ENCODE peak calls at places on chromosome 4, in six cellular contexts. E is activated CD4-positive, CD25-positive, alpha-beta regulatory T cell treated with anti-CD3 and anti-CD28 coated beads, Interleukin-2, amount 50 U/mL, for 16 hours; L is MM.1S; V is nephron progenitor cell; C is NCI-H748 treated with DMSO at 0.1 percent for 48 hours; H is stimulated activated CD4-positive, alpha-beta T cell treated with anti-CD3 and anti-CD28 coated beads, Interleukin-12 subunit alpha, Interleukin-12 subunit beta, amount 100 ng/mL, for 48 hours. Y is an unnamed sample.

GRCh38 chr4:173264245-173264959 is 69.8 kb downstream of the HMGB2 start:
- DNase-seq in H (no peak), L (peak), V (no peak), E (no peak), C (peak), Y (peak)

GRCh38 chr4:55086561-55086960 is 38.8 kb downstream of the KDR start:
- DNase-seq in V (no peak), H (no peak), C (no peak), E (no peak), L (no peak), Y (no peak)

GRCh38 chr4:185874516-185875230 is 62.7 kb upstream of the SORBS2 start:
- DNase-seq in H (no peak), V (no peak), C (no peak), E (no peak), L (no peak), Y (no peak)

GRCh38 chr4:66574145-66574978 is 904.1 kb upstream of the EPHA5 start:
- DNase-seq in L (no peak), E (no peak), H (no peak), V (no peak), C (no peak), Y (no peak)

GRCh38 chr4:71187399-71188196 is 151.2 kb upstream of the SLC4A4 start:
- DNase-seq in C (no peak), L (no peak), H (no peak), E (no peak), V (peak), Y (no peak)

GRCh38 chr4:159655547-159655946 is 552.7 kb downstream of the RAPGEF2 start:
- DNase-seq in E (no peak), L (no peak), V (no peak), H (no peak), C (no peak), Y (no peak)

GRCh38 chr4:100935090-100935489 is 412.2 kb downstream of the PPP3CA start:
- DNase-seq in L (peak), C (no peak), E (no peak), V (no peak), H (no peak), Y (peak)

GRCh38 chr4:188434686-188435085 is 295.4 kb downstream of the TRIML1 start:
- DNase-seq in H (no peak), C (no peak), L (no peak), E (no peak), V (no peak), Y (no peak)

GRCh38 chr4:150114641-150115040 is 36.4 kb downstream of the DCLK2 start:
- DNase-seq in V (no peak), L (no peak), H (no peak), C (no peak), E (no peak), Y (no peak)

GRCh38 chr4:40283413-40283812 is 51.7 kb upstream of the CHRNA9 start:
- DNase-seq in C (no peak), E (no peak), H (no peak), V (no peak), L (no peak), Y (no peak)

GRCh38 chr4:81627617-81628016 is 155.9 kb upstream of the RASGEF1B start:
- DNase-seq in E (no peak), H (no peak), L (no peak), C (no peak), V (no peak), Y (no peak)

GRCh38 chr4:94516999-94517398 is 65.3 kb downstream of the PDLIM5 start:
- DNase-seq in L (no peak), V (no peak), H (no peak), C (no peak), E (no peak), Y (peak)

GRCh38 chr4:24771241-24771640 is 24.1 kb upstream of the SOD3 start:
- DNase-seq in V (no peak), C (no peak), E (no peak), H (no peak), L (no peak), Y (no peak)

GRCh38 chr4:100189820-100190642 is at the start of gene DDIT4L:
- DNase-seq in V (peak), H (no peak), C (no peak), L (no peak), E (no peak), Y (no peak)

GRCh38 chr4:168028970-168029610 is 63.2 kb upstream of the ANXA10 start:
- DNase-seq in L (no peak), E (no peak), V (no peak), H (no peak), C (no peak), Y (no peak)

GRCh38 chr4:158015241-158015640 is 157.6 kb downstream of the GASK1B start:
- DNase-seq in V (no peak), C (no peak), E (no peak), L (no peak), H (no peak), Y (no peak)

GRCh38 chr4:113998531-113998930 is 19.1 kb upstream of the ARSJ start:
- DNase-seq in L (no peak), E (no peak), H (no peak), C (no peak), V (no peak), Y (no peak)

GRCh38 chr4:6762244-6762615 is 20.3 kb upstream of the KIAA0232 start:
- DNase-seq in H (no peak), E (no peak), C (no peak), V (no peak), L (no peak), Y (no peak)

GRCh38 chr4:124717101-124717500 is 4.6 kb upstream of the ANKRD50 start:
- DNase-seq in C (no peak), L (no peak), H (no peak), V (no peak), E (no peak), Y (no peak)

GRCh38 chr4:3074846-3075651 is 568 bp downstream of the HTT start:
- DNase-seq in C (peak), L (peak), H (peak), V (peak), E (peak), Y (no peak)

GRCh38 chr4:158208931-158209640 is 1.2 kb upstream of the TMEM144 start:
- DNase-seq in L (peak), C (no peak), V (no peak), H (no peak), E (no peak), Y (no peak)

GRCh38 chr4:2066011-2066551 is 7.0 kb downstream of the NAT8L start:
- DNase-seq in E (no peak), C (no peak), V (no peak), L (no peak), H (no peak), Y (no peak)

GRCh38 chr4:9979101-9979815 is 42.0 kb downstream of the SLC2A9 start:
- DNase-seq in H (no peak), E (no peak), C (no peak), L (no peak), V (no peak), Y (no peak)

GRCh38 chr4:44629280-44629866 is 22.1 kb downstream of the YIPF7 start:
- DNase-seq in L (peak), C (peak), V (peak), H (peak), E (peak), Y (no peak)

GRCh38 chr4:8381814-8382581 is 58.5 kb downstream of the ACOX3 start:
- DNase-seq in V (no peak), L (no peak), E (no peak), C (no peak), H (no peak), Y (no peak)

GRCh38 chr4:184475096-184475461 is 729 bp upstream of the IRF2 start:
- DNase-seq in L (peak), V (peak), E (no peak), C (no peak), H (peak), Y (no peak)

GRCh38 chr4:158496030-158496741 is 25.5 kb upstream of the RXFP1 start:
- DNase-seq in V (peak), C (no peak), L (peak), E (no peak), H (peak), Y (no peak)

GRCh38 chr4:16072168-16072567 is 11.7 kb downstream of the PROM1 start:
- DNase-seq in L (no peak), H (no peak), C (no peak), E (no peak), V (no peak), Y (no peak)

GRCh38 chr4:169582706-169583105 is 29.7 kb downstream of the NEK1 start:
- DNase-seq in E (no peak), C (no peak), V (no peak), L (no peak), H (no peak), Y (no peak)

GRCh38 chr4:79212311-79212710 is 113.5 kb downstream of the NAA11 start:
- DNase-seq in L (peak), H (no peak), C (no peak), V (no peak), E (no peak), Y (no peak)

GRCh38 chr4:120683902-120684540 is 238.5 kb downstream of the PRDM5 start:
- DNase-seq in H (no peak), L (no peak), V (no peak), C (no peak), E (no peak), Y (no peak)

GRCh38 chr4:111994392-111994791 is 150.9 kb upstream of the FAM241A start:
- DNase-seq in H (no peak), E (no peak), C (no peak), L (no peak), V (no peak), Y (no peak)

GRCh38 chr4:185215261-185215660 is 5.9 kb downstream of the SNX25 start:
- DNase-seq in E (no peak), L (no peak), V (no peak), C (no peak), H (no peak), Y (no peak)

GRCh38 chr4:82785248-82786003 is 13.2 kb downstream of the SCD5 start:
- DNase-seq in H (no peak), C (no peak), E (no peak), L (no peak), V (no peak), Y (peak)

GRCh38 chr4:111535792-111536191 is 609.5 kb upstream of the FAM241A start:
- DNase-seq in V (no peak), C (no peak), H (no peak), E (no peak), L (no peak), Y (no peak)

GRCh38 chr4:138866314-138866713 is 149.3 kb upstream of the NOCT start:
- DNase-seq in C (no peak), H (no peak), L (no peak), E (no peak), V (no peak), Y (no peak)